ENCODE peak calls at places on chromosomes 1 and 21, in nine cellular contexts. One of them, this sample, is unnamed.
A peak's percentile ranks its signal among the peaks of the same experiment; 100 is the strongest.

GRCh38 chr1:47699492-47700220 is 261.8 kb downstream of the FOXD2 start:
- DNase-seq in stimulated activated CD4-positive, alpha-beta T cell treated with anti-CD3 and anti-CD28 coated beads, Interleukin-2, amount 100 ng/mL, for 48 hours: no peak
- DNase-seq in effector memory CD8-positive, alpha-beta T cell: no peak
- DNase-seq in progenitor cell of endocrine pancreas: no peak
- DNase-seq in fibroblast of lung: no peak
- DNase-seq in activated CD4-positive, alpha-beta T cell treated with anti-CD3 and anti-CD28 coated beads, Interleukin-2, amount 10 ng/mL, durations not matched to agents 7 days and 5 days: no peak
- DNase-seq in NCI-H1436: no peak
- DNase-seq in ovary: no peak
- DNase-seq in CD8-positive, alpha-beta T cell: no peak
- DNase-seq in this sample: no peak

GRCh38 chr1:36962991-36963390 is 71.3 kb downstream of the GRIK3 start:
- DNase-seq in effector memory CD8-positive, alpha-beta T cell: no peak
- DNase-seq in NCI-H1436: no peak
- DNase-seq in fibroblast of lung: no peak
- DNase-seq in stimulated activated CD4-positive, alpha-beta T cell treated with anti-CD3 and anti-CD28 coated beads, Interleukin-2, amount 100 ng/mL, for 48 hours: no peak
- DNase-seq in progenitor cell of endocrine pancreas: no peak
- DNase-seq in ovary: no peak
- DNase-seq in activated CD4-positive, alpha-beta T cell treated with anti-CD3 and anti-CD28 coated beads, Interleukin-2, amount 10 ng/mL, durations not matched to agents 7 days and 5 days: no peak
- DNase-seq in CD8-positive, alpha-beta T cell: no peak
- DNase-seq in this sample: no peak

GRCh38 chr1:231949277-231950122 is 322.9 kb downstream of the DISC1 start:
- DNase-seq in stimulated activated CD4-positive, alpha-beta T cell treated with anti-CD3 and anti-CD28 coated beads, Interleukin-2, amount 100 ng/mL, for 48 hours: no peak
- DNase-seq in NCI-H1436: no peak
- DNase-seq in activated CD4-positive, alpha-beta T cell treated with anti-CD3 and anti-CD28 coated beads, Interleukin-2, amount 10 ng/mL, durations not matched to agents 7 days and 5 days: no peak
- DNase-seq in progenitor cell of endocrine pancreas: no peak
- DNase-seq in effector memory CD8-positive, alpha-beta T cell: no peak
- DNase-seq in CD8-positive, alpha-beta T cell: no peak
- DNase-seq in ovary: peak; percentile 39
- DNase-seq in fibroblast of lung: no peak
- DNase-seq in this sample: no peak

GRCh38 chr1:6359568-6360496 is 33.7 kb downstream of the ACOT7 start:
- DNase-seq in CD8-positive, alpha-beta T cell: peak; percentile 34
- DNase-seq in fibroblast of lung: peak; percentile 82
- DNase-seq in progenitor cell of endocrine pancreas: no peak
- DNase-seq in NCI-H1436: no peak
- DNase-seq in activated CD4-positive, alpha-beta T cell treated with anti-CD3 and anti-CD28 coated beads, Interleukin-2, amount 10 ng/mL, durations not matched to agents 7 days and 5 days: peak; percentile 83
- DNase-seq in effector memory CD8-positive, alpha-beta T cell: peak; percentile 48
- DNase-seq in ovary: peak; percentile 78
- DNase-seq in stimulated activated CD4-positive, alpha-beta T cell treated with anti-CD3 and anti-CD28 coated beads, Interleukin-2, amount 100 ng/mL, for 48 hours: peak; percentile 41
- DNase-seq in this sample: peak; percentile 84

GRCh38 chr1:62508187-62508758 is 71.4 kb downstream of the USP1 start:
- DNase-seq in ovary: peak; percentile 22
- DNase-seq in NCI-H1436: peak; percentile 1
- DNase-seq in fibroblast of lung: peak; percentile 76
- DNase-seq in progenitor cell of endocrine pancreas: no peak
- DNase-seq in effector memory CD8-positive, alpha-beta T cell: no peak
- DNase-seq in activated CD4-positive, alpha-beta T cell treated with anti-CD3 and anti-CD28 coated beads, Interleukin-2, amount 10 ng/mL, durations not matched to agents 7 days and 5 days: peak; percentile 40
- DNase-seq in CD8-positive, alpha-beta T cell: peak; percentile 5
- DNase-seq in stimulated activated CD4-positive, alpha-beta T cell treated with anti-CD3 and anti-CD28 coated beads, Interleukin-2, amount 100 ng/mL, for 48 hours: no peak
- DNase-seq in this sample: peak; percentile 78

GRCh38 chr1:229223498-229223897 is 47.4 kb upstream of the RAB4A start:
- DNase-seq in ovary: no peak
- DNase-seq in CD8-positive, alpha-beta T cell: no peak
- DNase-seq in NCI-H1436: no peak
- DNase-seq in fibroblast of lung: no peak
- DNase-seq in stimulated activated CD4-positive, alpha-beta T cell treated with anti-CD3 and anti-CD28 coated beads, Interleukin-2, amount 100 ng/mL, for 48 hours: no peak
- DNase-seq in effector memory CD8-positive, alpha-beta T cell: no peak
- DNase-seq in activated CD4-positive, alpha-beta T cell treated with anti-CD3 and anti-CD28 coated beads, Interleukin-2, amount 10 ng/mL, durations not matched to agents 7 days and 5 days: no peak
- DNase-seq in progenitor cell of endocrine pancreas: no peak
- DNase-seq in this sample: no peak

GRCh38 chr21:31310750-31311149 is 33.3 kb downstream of the TIAM1 start:
- DNase-seq in fibroblast of lung: peak; percentile 56
- DNase-seq in ovary: no peak
- DNase-seq in effector memory CD8-positive, alpha-beta T cell: no peak
- DNase-seq in NCI-H1436: peak; percentile 44
- DNase-seq in activated CD4-positive, alpha-beta T cell treated with anti-CD3 and anti-CD28 coated beads, Interleukin-2, amount 10 ng/mL, durations not matched to agents 7 days and 5 days: no peak
- DNase-seq in stimulated activated CD4-positive, alpha-beta T cell treated with anti-CD3 and anti-CD28 coated beads, Interleukin-2, amount 100 ng/mL, for 48 hours: no peak
- DNase-seq in CD8-positive, alpha-beta T cell: no peak
- DNase-seq in progenitor cell of endocrine pancreas: no peak
- DNase-seq in this sample: no peak

GRCh38 chr1:105436589-105437259 is 1619.8 kb upstream of the PRMT6 start:
- DNase-seq in ovary: no peak
- DNase-seq in effector memory CD8-positive, alpha-beta T cell: no peak
- DNase-seq in progenitor cell of endocrine pancreas: no peak
- DNase-seq in fibroblast of lung: no peak
- DNase-seq in activated CD4-positive, alpha-beta T cell treated with anti-CD3 and anti-CD28 coated beads, Interleukin-2, amount 10 ng/mL, durations not matched to agents 7 days and 5 days: no peak
- DNase-seq in CD8-positive, alpha-beta T cell: no peak
- DNase-seq in stimulated activated CD4-positive, alpha-beta T cell treated with anti-CD3 and anti-CD28 coated beads, Interleukin-2, amount 100 ng/mL, for 48 hours: no peak
- DNase-seq in NCI-H1436: no peak
- DNase-seq in this sample: no peak

GRCh38 chr1:212147581-212148033 is 112.1 kb downstream of the DTL start:
- DNase-seq in fibroblast of lung: no peak
- DNase-seq in ovary: no peak
- DNase-seq in stimulated activated CD4-positive, alpha-beta T cell treated with anti-CD3 and anti-CD28 coated beads, Interleukin-2, amount 100 ng/mL, for 48 hours: no peak
- DNase-seq in effector memory CD8-positive, alpha-beta T cell: no peak
- DNase-seq in progenitor cell of endocrine pancreas: no peak
- DNase-seq in activated CD4-positive, alpha-beta T cell treated with anti-CD3 and anti-CD28 coated beads, Interleukin-2, amount 10 ng/mL, durations not matched to agents 7 days and 5 days: no peak
- DNase-seq in NCI-H1436: peak; percentile 21
- DNase-seq in CD8-positive, alpha-beta T cell: no peak
- DNase-seq in this sample: no peak

GRCh38 chr21:44521928-44522752 is 17.9 kb downstream of the KRTAP10-1 start:
- DNase-seq in CD8-positive, alpha-beta T cell: no peak
- DNase-seq in stimulated activated CD4-positive, alpha-beta T cell treated with anti-CD3 and anti-CD28 coated beads, Interleukin-2, amount 100 ng/mL, for 48 hours: no peak
- DNase-seq in fibroblast of lung: no peak
- DNase-seq in ovary: no peak
- DNase-seq in progenitor cell of endocrine pancreas: no peak
- DNase-seq in activated CD4-positive, alpha-beta T cell treated with anti-CD3 and anti-CD28 coated beads, Interleukin-2, amount 10 ng/mL, durations not matched to agents 7 days and 5 days: no peak
- DNase-seq in NCI-H1436: no peak
- DNase-seq in effector memory CD8-positive, alpha-beta T cell: no peak
- DNase-seq in this sample: no peak

This sample was measured in fibroblast of pulmonary artery.